ENCODE peak calls at places on chromosomes 1 and 21, in eight cellular contexts. X is astrocyte; W is lower leg skin; Q is HFF-Myc; G is CD8-positive, alpha-beta memory T cell; D is CD4-positive, alpha-beta memory T cell; C is cardiac fibroblast; T is upper lobe of right lung. B is an unnamed sample.

GRCh38 chr1:70386121-70386520 is 24.9 kb upstream of the CTH start:
- DNase-seq in G (no peak), W (no peak), D (no peak), X (no peak), T (no peak), Q (no peak), C (no peak), B (no peak)

GRCh38 chr1:17032741-17033140 is 21.0 kb upstream of the ATP13A2 start:
- DNase-seq in X (no peak), C (no peak), Q (peak), D (no peak), T (no peak), W (no peak), G (no peak), B (peak)

GRCh38 chr21:38994014-38994413 is 188.3 kb downstream of the ETS2 start:
- DNase-seq in T (no peak), D (no peak), G (no peak), W (no peak), C (no peak), Q (no peak), X (no peak), B (no peak)

GRCh38 chr1:106746448-106747085 is 309.9 kb upstream of the PRMT6 start:
- DNase-seq in T (no peak), Q (no peak), W (no peak), C (no peak), G (no peak), X (peak), D (no peak), B (no peak)

GRCh38 chr1:231817813-231818212 is 191.2 kb downstream of the DISC1 start:
- DNase-seq in W (no peak), C (no peak), D (no peak), G (no peak), X (peak), Q (no peak), T (no peak), B (no peak)

GRCh38 chr1:236287757-236288619 is 6.2 kb upstream of the ERO1B start:
- DNase-seq in D (no peak), G (no peak), C (no peak), X (no peak), W (no peak), T (no peak), Q (no peak), B (peak)

GRCh38 chr1:205703072-205703471 is 22.8 kb upstream of the SLC45A3 start:
- DNase-seq in D (no peak), T (no peak), X (no peak), W (no peak), Q (no peak), C (no peak), G (no peak), B (no peak)

GRCh38 chr1:61450454-61451213 is 274.3 kb downstream of the TM2D1 start:
- DNase-seq in W (no peak), G (no peak), T (no peak), X (peak), Q (no peak), D (no peak), C (peak), B (peak)

GRCh38 chr1:10904396-10905358 is 107.8 kb upstream of the TARDBP start:
- DNase-seq in D (peak), T (peak), G (no peak), W (no peak), Q (no peak), C (peak), X (no peak), B (no peak)

GRCh38 chr1:208652300-208653160 is 408.3 kb upstream of the PLXNA2 start:
- DNase-seq in Q (peak), W (peak), X (peak), D (peak), C (peak), G (no peak), T (no peak), B (peak)

GRCh38 chr1:179314928-179315327 is 21.3 kb downstream of the SOAT1 start:
- DNase-seq in X (no peak), T (no peak), W (no peak), G (no peak), C (peak), Q (no peak), D (no peak), B (peak)

GRCh38 chr1:18413906-18414305 is 66.8 kb upstream of the KLHDC7A start:
- DNase-seq in X (no peak), D (no peak), Q (no peak), G (no peak), C (no peak), W (no peak), T (no peak), B (no peak)

GRCh38 chr1:97875996-97876395 is 44.8 kb downstream of the DPYD start:
- DNase-seq in W (no peak), C (peak), D (no peak), G (no peak), T (no peak), Q (no peak), X (peak), B (no peak)

GRCh38 chr1:6985528-6986276 is 200.4 kb downstream of the CAMTA1 start:
- DNase-seq in G (no peak), D (no peak), W (no peak), X (no peak), Q (no peak), T (no peak), C (no peak), B (no peak)

GRCh38 chr1:212139526-212140137 is 104.1 kb downstream of the DTL start:
- DNase-seq in X (no peak), G (no peak), Q (no peak), D (no peak), C (no peak), T (peak), W (no peak), B (no peak)

GRCh38 chr1:27018316-27018715 is 5.7 kb upstream of the TENT5B start:
- DNase-seq in W (no peak), X (no peak), T (no peak), D (no peak), C (no peak), Q (no peak), G (no peak), B (no peak)

GRCh38 chr1:67213164-67213563 is 46.9 kb downstream of the IL23R start:
- DNase-seq in Q (no peak), G (no peak), C (peak), W (no peak), X (peak), T (no peak), D (no peak), B (peak)

GRCh38 chr1:29453502-29454240 is 217.3 kb downstream of the PTPRU start:
- DNase-seq in T (no peak), W (no peak), G (no peak), X (peak), D (no peak), C (peak), Q (peak), B (peak)

GRCh38 chr21:27321791-27322190 is 354.9 kb upstream of the ADAMTS5 start:
- DNase-seq in Q (no peak), T (no peak), X (no peak), C (no peak), G (no peak), W (no peak), D (no peak), B (no peak)

GRCh38 chr1:238789916-238790667 is 596.3 kb upstream of the CHRM3 start:
- DNase-seq in X (no peak), C (no peak), W (no peak), Q (no peak), T (no peak), D (no peak), G (no peak), B (no peak)

GRCh38 chr1:60911980-60912692 is 170.2 kb upstream of the NFIA start:
- DNase-seq in Q (no peak), W (peak), T (no peak), D (no peak), G (no peak), X (no peak), C (no peak), B (no peak)

DNA sequence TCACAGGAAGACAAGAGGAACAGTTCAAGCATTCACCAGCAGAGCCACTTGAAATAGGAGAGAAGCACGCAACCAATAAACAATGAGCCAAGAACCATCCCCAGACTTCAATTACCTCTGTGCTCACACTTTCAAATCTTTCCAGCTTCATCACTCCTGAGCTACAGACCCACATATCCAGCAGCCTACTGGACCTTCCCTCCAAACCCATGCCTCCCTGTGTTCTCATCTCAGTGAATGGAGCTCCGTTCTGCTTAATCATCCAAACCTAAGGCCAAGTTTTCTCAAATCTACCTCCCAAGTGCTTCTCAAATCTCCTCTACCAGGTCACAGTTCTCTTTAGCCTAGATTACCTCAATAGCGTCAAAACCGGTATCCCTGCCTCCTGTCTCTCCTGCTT is 3.7 kb downstream of the PEF1 start:
- DNase-seq in T (no peak), G (no peak), Q (no peak), D (no peak), C (no peak), X (no peak), W (no peak), B (no peak)
- H3K4me3 ChIP-seq in T (no peak), G (no peak), Q (no peak), D (no peak), C (no peak), X (no peak), W (no peak), B (no peak)

GRCh38 chr1:204321051-204321450 is 38.7 kb downstream of the PLEKHA6 start:
- DNase-seq in G (no peak), W (no peak), X (no peak), D (no peak), T (no peak), Q (no peak), C (no peak), B (no peak)

GRCh38 chr1:204319462-204319861 is 40.3 kb downstream of the PLEKHA6 start:
- DNase-seq in G (no peak), X (peak), D (no peak), C (peak), W (no peak), T (no peak), Q (peak), B (peak)

GRCh38 chr1:204320413-204320812 is 39.3 kb downstream of the PLEKHA6 start:
- DNase-seq in T (no peak), C (peak), G (no peak), D (no peak), X (peak), Q (no peak), W (no peak), B (peak)

GRCh38 chr1:204322329-204322868 is 37.3 kb downstream of the PLEKHA6 start:
- DNase-seq in Q (no peak), X (no peak), G (no peak), T (no peak), D (no peak), W (no peak), C (no peak), B (no peak)

DNA sequence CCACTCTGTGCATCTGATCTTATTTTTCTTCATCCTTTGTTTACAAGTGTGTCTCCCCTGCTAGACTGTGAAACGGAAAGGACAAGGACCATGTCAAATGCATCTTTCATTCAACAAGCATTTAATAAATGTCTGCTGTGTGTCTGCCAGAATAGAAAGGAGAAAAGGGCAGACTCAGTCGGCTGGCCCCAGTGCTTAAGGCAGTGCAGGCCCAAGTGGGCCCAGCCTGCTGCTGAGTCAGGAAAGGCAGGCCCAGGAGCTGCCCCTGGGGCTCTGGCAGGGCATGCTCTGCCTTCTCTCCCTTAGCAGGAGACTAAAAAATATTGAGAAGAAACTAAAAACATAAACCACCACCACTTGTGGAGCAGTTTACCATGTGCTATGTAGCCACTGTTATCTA is 38.1 kb downstream of the PLEKHA6 start:
- DNase-seq in W (no peak), X (peak), G (no peak), T (no peak), D (no peak), C (peak), Q (no peak), B (peak)
- H3K4me3 ChIP-seq in W (no peak), X (no peak), G (no peak), T (no peak), D (no peak), C (no peak), Q (no peak), B (no peak)

GRCh38 chr1:167579986-167580385 is 26.4 kb upstream of the CREG1 start:
- DNase-seq in D (no peak), C (no peak), X (no peak), T (no peak), G (no peak), Q (no peak), W (no peak), B (no peak)
- H3K4me3 ChIP-seq in D (no peak), C (no peak), X (no peak), T (no peak), G (no peak), Q (no peak), W (no peak), B (no peak)

GRCh38 chr1:23911924-23912323 is 1.2 kb downstream of the CNR2 start:
- DNase-seq in Q (no peak), X (no peak), T (no peak), C (no peak), D (no peak), W (no peak), G (no peak), B (no peak)
- H3K4me3 ChIP-seq in Q (no peak), X (no peak), T (no peak), C (no peak), D (no peak), W (no peak), G (no peak), B (no peak)

GRCh38 chr1:168365719-168366474 is 85.2 kb downstream of the TBX19 start:
- DNase-seq in W (no peak), G (no peak), T (no peak), C (no peak), Q (no peak), D (peak), X (no peak), B (no peak)

GRCh38 chr1:168369655-168370054 is 89.0 kb downstream of the TBX19 start:
- DNase-seq in T (no peak), W (no peak), C (no peak), D (no peak), Q (no peak), G (no peak), X (no peak), B (no peak)

GRCh38 chr1:168372307-168372706 is 91.6 kb downstream of the TBX19 start:
- DNase-seq in G (no peak), X (no peak), C (no peak), Q (no peak), D (no peak), T (no peak), W (no peak), B (no peak)

GRCh38 chr1:168371477-168371876 is 90.8 kb downstream of the TBX19 start:
- DNase-seq in W (no peak), C (no peak), T (no peak), Q (no peak), G (no peak), X (no peak), D (no peak), B (no peak)

DNA sequence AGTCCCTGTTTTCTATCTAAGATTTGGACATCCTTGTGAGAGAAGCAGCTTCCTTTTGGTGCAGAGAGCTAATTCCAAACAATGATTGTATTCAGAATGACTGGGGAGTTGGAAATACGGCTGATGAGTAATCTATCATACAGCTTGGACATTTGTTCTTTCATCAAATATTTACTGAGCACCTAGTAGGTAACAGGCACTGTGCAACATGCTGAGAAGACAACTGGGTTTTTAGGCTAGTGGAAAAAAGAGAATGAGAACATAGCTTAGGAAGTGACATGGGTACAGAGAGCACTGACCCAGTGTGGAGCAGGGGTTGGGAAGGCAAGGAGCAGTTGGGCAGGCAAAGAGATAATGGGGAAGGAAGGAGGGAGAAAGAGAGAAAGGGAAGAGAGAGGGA is 87.5 kb downstream of the TBX19 start:
- DNase-seq in Q (no peak), C (no peak), X (no peak), W (no peak), D (no peak), T (no peak), G (no peak), B (no peak)
- H3K4me3 ChIP-seq in Q (no peak), C (no peak), X (no peak), W (no peak), D (no peak), T (no peak), G (no peak), B (no peak)

DNA sequence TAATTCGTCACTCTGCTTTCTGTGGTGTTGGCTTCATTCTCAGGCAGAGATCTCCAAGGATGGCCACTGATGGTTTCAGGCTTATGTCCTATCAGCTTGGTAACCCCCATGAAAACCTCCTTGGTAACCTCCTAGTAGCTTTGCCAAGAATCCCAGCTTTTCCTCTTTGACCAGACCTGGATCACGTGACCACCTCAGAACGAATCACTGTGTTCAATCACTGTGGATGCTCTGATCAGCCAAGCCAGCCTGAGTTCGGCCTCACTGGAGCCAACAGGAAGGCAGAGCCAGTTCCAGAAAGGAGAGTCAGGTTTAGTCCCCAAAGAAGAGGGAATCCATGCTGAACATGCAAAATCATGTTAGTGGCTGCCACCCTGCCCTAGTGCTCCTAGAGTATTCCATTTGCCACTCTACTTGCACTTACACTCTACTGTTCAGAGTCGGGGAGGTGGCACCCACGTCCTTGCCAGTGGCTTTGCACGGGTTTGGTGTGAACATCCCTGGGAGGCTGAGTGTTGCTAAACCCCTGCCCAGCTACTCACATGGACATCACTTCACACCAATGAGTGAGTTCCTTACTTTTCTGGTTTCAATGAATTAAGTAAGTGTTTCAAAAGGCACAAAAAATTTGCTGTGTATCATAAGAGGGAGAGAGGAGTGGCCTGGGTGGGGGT is 33.5 kb upstream of the SSBP3 start:
- DNase-seq in D (no peak), T (peak), W (no peak), Q (no peak), C (no peak), G (no peak), X (no peak), B (no peak)
- H3K4me3 ChIP-seq in D (no peak), T (no peak), W (no peak), Q (no peak), C (no peak), G (no peak), X (no peak), B (no peak)

DNA sequence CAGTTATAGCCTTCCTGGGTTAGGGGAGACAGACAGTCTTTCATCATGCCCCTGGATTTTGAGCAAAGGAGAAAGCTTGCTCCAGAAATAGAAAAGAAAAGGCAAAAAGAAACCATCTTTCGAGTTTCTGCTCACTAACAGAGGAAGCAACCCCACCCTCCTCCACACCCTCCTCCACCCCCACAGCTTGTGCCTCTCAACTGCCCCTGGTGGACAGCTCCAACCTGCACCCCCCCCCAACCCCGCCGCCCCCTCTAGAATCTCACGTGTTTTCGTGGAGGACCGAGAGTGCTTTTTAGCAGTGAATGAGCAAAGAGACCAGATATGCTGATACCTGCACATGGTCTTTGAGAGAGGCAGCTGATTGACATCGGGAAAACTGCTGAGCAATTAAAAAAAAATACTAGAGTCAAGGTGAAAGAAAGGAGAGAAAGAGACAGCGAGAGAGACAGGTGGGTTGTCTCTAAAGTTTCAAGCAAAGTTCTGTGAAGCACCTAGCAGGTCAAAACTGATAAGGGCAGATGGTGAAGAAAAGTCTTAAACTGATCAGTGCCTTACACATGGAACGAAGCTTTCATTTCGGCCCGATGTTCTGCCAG is 358.3 kb downstream of the KIF26B start:
- DNase-seq in C (peak), W (no peak), Q (no peak), X (no peak), G (no peak), T (no peak), D (no peak), B (peak)
- H3K4me3 ChIP-seq in C (no peak), W (no peak), Q (peak), X (peak), G (no peak), T (peak), D (no peak), B (peak)

DNA sequence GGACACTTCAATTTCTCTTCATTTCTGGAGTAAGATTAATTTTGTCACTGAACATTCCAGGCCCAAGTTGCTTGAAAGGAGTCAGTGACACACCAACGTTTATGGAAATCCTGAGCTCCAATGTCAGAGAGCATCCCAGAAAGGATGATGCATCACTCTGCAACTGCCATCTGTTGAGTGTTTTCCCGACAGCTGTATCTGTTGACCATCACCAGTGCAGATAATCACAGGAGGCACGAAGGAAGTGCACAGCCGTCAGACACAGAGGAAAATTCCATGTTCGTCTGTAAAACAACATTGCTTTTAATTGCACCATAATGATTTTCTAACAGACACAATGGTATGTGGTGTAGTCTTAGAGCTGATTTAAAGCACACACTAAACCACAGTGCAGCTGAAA is 376.7 kb upstream of the ADGRL2 start:
- DNase-seq in D (no peak), X (peak), G (no peak), W (no peak), Q (no peak), T (no peak), C (peak), B (peak)
- H3K4me3 ChIP-seq in D (no peak), X (no peak), G (no peak), W (no peak), Q (no peak), T (no peak), C (no peak), B (no peak)